ENCODE peak calls at places on chromosomes 4 and X, in eight cellular contexts. One of them, this sample, is unnamed. For H3K4me1 and H3K36me3, the result is how much of the 10 kb centered on the place peaks cover.

GRCh38 chrX:69066021-69066757 is 99.1 kb downstream of the PJA1 start:
- DNase-seq in right lobe of liver: no peak
- DNase-seq in stomach: peak
- DNase-seq in K562: no peak
- DNase-seq in IMR-90: no peak
- DNase-seq in upper lobe of left lung: no peak
- DNase-seq in suprapubic skin: peak
- DNase-seq in breast epithelium: no peak
- DNase-seq in this sample: no peak

GRCh38 chrX:103480526-103480925 is 38.8 kb downstream of the RAB40A start:
- DNase-seq in upper lobe of left lung: no peak
- DNase-seq in suprapubic skin: no peak
- DNase-seq in K562: no peak
- DNase-seq in IMR-90: no peak
- DNase-seq in stomach: no peak
- DNase-seq in breast epithelium: no peak
- DNase-seq in right lobe of liver: no peak
- DNase-seq in this sample: no peak

GRCh38 chrX:95718746-95719145 is 965.9 kb upstream of the DIAPH2 start:
- DNase-seq in K562: no peak
- DNase-seq in right lobe of liver: no peak
- DNase-seq in IMR-90: no peak
- DNase-seq in suprapubic skin: no peak
- DNase-seq in stomach: no peak
- DNase-seq in breast epithelium: no peak
- DNase-seq in upper lobe of left lung: no peak
- DNase-seq in this sample: no peak

GRCh38 chrX:83501540-83501939 is 6.5 kb upstream of the POU3F4 start:
- DNase-seq in suprapubic skin: no peak
- DNase-seq in stomach: no peak
- DNase-seq in upper lobe of left lung: no peak
- DNase-seq in right lobe of liver: no peak
- DNase-seq in breast epithelium: no peak
- DNase-seq in K562: no peak
- DNase-seq in IMR-90: no peak
- DNase-seq in this sample: no peak

GRCh38 chr4:112348488-112349158 is 51.5 kb downstream of the ALPK1 start:
- DNase-seq in K562: peak
- DNase-seq in stomach: no peak
- DNase-seq in upper lobe of left lung: no peak
- DNase-seq in breast epithelium: peak
- DNase-seq in suprapubic skin: peak
- DNase-seq in right lobe of liver: no peak
- DNase-seq in IMR-90: peak
- DNase-seq in this sample: peak

GRCh38 chr4:169956441-169956840 is 69.8 kb downstream of the MFAP3L start:
- DNase-seq in stomach: no peak
- DNase-seq in IMR-90: no peak
- DNase-seq in right lobe of liver: no peak
- DNase-seq in suprapubic skin: no peak
- DNase-seq in breast epithelium: no peak
- DNase-seq in K562: no peak
- DNase-seq in upper lobe of left lung: no peak
- DNase-seq in this sample: no peak

GRCh38 chr4:82452026-82452425 is 21.6 kb downstream of the ENOPH1 start:
- DNase-seq in breast epithelium: no peak
- DNase-seq in suprapubic skin: no peak
- DNase-seq in K562: no peak
- DNase-seq in IMR-90: no peak
- DNase-seq in upper lobe of left lung: no peak
- DNase-seq in stomach: no peak
- DNase-seq in right lobe of liver: no peak
- DNase-seq in this sample: no peak

GRCh38 chr4:157115613-157116340 is 39.8 kb downstream of the GLRB start:
- DNase-seq in IMR-90: peak
- DNase-seq in breast epithelium: no peak
- DNase-seq in stomach: no peak
- DNase-seq in suprapubic skin: no peak
- DNase-seq in K562: no peak
- DNase-seq in right lobe of liver: no peak
- DNase-seq in upper lobe of left lung: no peak
- DNase-seq in this sample: no peak

GRCh38 chr4:16082424-16083216 is 1.2 kb downstream of the PROM1 start:
- DNase-seq in stomach: no peak
- DNase-seq in right lobe of liver: peak
- DNase-seq in IMR-90: no peak
- DNase-seq in upper lobe of left lung: peak
- DNase-seq in K562: no peak
- DNase-seq in suprapubic skin: no peak
- DNase-seq in breast epithelium: no peak
- DNase-seq in this sample: peak

GRCh38 chrX:70552174-70552704 is 107.6 kb downstream of the DLG3 start:
- DNase-seq in suprapubic skin: no peak
- DNase-seq in right lobe of liver: no peak
- DNase-seq in breast epithelium: no peak
- DNase-seq in upper lobe of left lung: no peak
- DNase-seq in stomach: no peak
- DNase-seq in IMR-90: no peak
- DNase-seq in K562: no peak
- DNase-seq in this sample: no peak

GRCh38 chrX:78624884-78625283 is 34.2 kb downstream of the RTL3 start:
- DNase-seq in suprapubic skin: no peak
- DNase-seq in breast epithelium: no peak
- DNase-seq in IMR-90: no peak
- DNase-seq in stomach: no peak
- DNase-seq in K562: no peak
- DNase-seq in right lobe of liver: no peak
- DNase-seq in upper lobe of left lung: no peak
- DNase-seq in this sample: no peak

GRCh38 chr4:24999392-25000104 is 31.2 kb downstream of the LGI2 start:
- DNase-seq in right lobe of liver: no peak
- DNase-seq in breast epithelium: no peak
- DNase-seq in IMR-90: no peak
- DNase-seq in suprapubic skin: no peak
- DNase-seq in upper lobe of left lung: no peak
- DNase-seq in K562: no peak
- DNase-seq in stomach: no peak
- DNase-seq in this sample: no peak

GRCh38 chr4:86971355-86971683 is 36.5 kb downstream of the AFF1 start:
- DNase-seq in suprapubic skin: no peak
- DNase-seq in breast epithelium: no peak
- DNase-seq in IMR-90: no peak
- DNase-seq in stomach: no peak
- DNase-seq in upper lobe of left lung: no peak
- DNase-seq in right lobe of liver: no peak
- DNase-seq in K562: no peak
- DNase-seq in this sample: no peak
- H3K4me1 ChIP-seq in suprapubic skin: half or more
- H3K4me1 ChIP-seq in breast epithelium: under half
- H3K4me1 ChIP-seq in IMR-90: under half
- H3K4me1 ChIP-seq in stomach: half or more
- H3K4me1 ChIP-seq in upper lobe of left lung: under half
- H3K4me1 ChIP-seq in right lobe of liver: under half
- H3K4me1 ChIP-seq in K562: under half
- H3K4me1 ChIP-seq in this sample: under half

DNA sequence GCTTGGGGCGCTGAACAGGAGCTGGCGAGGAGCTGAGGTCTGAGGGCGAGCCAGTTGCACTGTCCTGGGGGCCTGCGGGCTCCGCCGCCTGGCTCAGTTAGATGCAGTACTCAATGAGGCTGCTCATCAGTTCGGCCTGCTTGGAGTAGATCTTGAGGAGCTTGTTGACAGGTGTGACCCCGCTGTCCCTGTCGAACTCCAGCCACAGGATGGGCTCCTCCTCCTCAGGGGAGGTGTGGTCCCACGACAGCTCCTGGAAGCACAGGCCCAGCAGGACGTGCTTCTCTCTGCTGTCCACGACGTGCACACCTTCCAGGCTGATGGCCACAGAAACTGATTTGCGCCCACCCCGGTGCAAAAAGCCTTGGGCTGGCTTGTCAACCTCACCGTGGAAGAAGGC is 16.5 kb upstream of the LAS1L start:
- DNase-seq in IMR-90: no peak
- DNase-seq in stomach: no peak
- DNase-seq in K562: no peak
- DNase-seq in suprapubic skin: no peak
- DNase-seq in breast epithelium: no peak
- DNase-seq in upper lobe of left lung: no peak
- DNase-seq in right lobe of liver: no peak
- DNase-seq in this sample: no peak
- TF ChIP-seq POLR2A in IMR-90: no peak
- TF ChIP-seq POLR2A in stomach: no peak
- TF ChIP-seq POLR2A in K562: no peak
- TF ChIP-seq POLR2A in suprapubic skin: no peak
- TF ChIP-seq POLR2A in breast epithelium: no peak
- TF ChIP-seq POLR2A in upper lobe of left lung: no peak
- TF ChIP-seq POLR2A in right lobe of liver: no peak
- TF ChIP-seq POLR2A in this sample: no peak

GRCh38 chrX:16851827-16852226 is 18.3 kb downstream of the RBBP7 start:
- DNase-seq in stomach: no peak
- DNase-seq in suprapubic skin: no peak
- DNase-seq in upper lobe of left lung: no peak
- DNase-seq in IMR-90: no peak
- DNase-seq in breast epithelium: no peak
- DNase-seq in K562: no peak
- DNase-seq in right lobe of liver: no peak
- DNase-seq in this sample: no peak
- H3K36me3 ChIP-seq in stomach: half or more
- H3K36me3 ChIP-seq in suprapubic skin: under half
- H3K36me3 ChIP-seq in upper lobe of left lung: under half
- H3K36me3 ChIP-seq in IMR-90: under half
- H3K36me3 ChIP-seq in breast epithelium: under half
- H3K36me3 ChIP-seq in K562: half or more
- H3K36me3 ChIP-seq in right lobe of liver: under half
- H3K36me3 ChIP-seq in this sample: under half

GRCh38 chr4:109574443-109574850 is 14.4 kb downstream of the MCUB start:
- DNase-seq in IMR-90: no peak
- DNase-seq in stomach: no peak
- DNase-seq in suprapubic skin: no peak
- DNase-seq in breast epithelium: no peak
- DNase-seq in right lobe of liver: no peak
- DNase-seq in upper lobe of left lung: no peak
- DNase-seq in K562: peak
- DNase-seq in this sample: no peak
- H3K4me1 ChIP-seq in IMR-90: under half
- H3K4me1 ChIP-seq in stomach: under half
- H3K4me1 ChIP-seq in suprapubic skin: under half
- H3K4me1 ChIP-seq in breast epithelium: under half
- H3K4me1 ChIP-seq in right lobe of liver: under half
- H3K4me1 ChIP-seq in upper lobe of left lung: under half
- H3K4me1 ChIP-seq in K562: under half
- H3K4me1 ChIP-seq in this sample: under half

GRCh38 chr4:109559983-109560686 is at the start of gene MCUB:
- DNase-seq in stomach: peak
- DNase-seq in IMR-90: peak
- DNase-seq in upper lobe of left lung: peak
- DNase-seq in K562: peak
- DNase-seq in suprapubic skin: peak
- DNase-seq in right lobe of liver: peak
- DNase-seq in breast epithelium: peak
- DNase-seq in this sample: peak
- TF ChIP-seq POLR2A in stomach: no peak
- TF ChIP-seq POLR2A in IMR-90: no peak
- TF ChIP-seq POLR2A in upper lobe of left lung: no peak
- TF ChIP-seq POLR2A in K562: peak
- TF ChIP-seq POLR2A in suprapubic skin: peak
- TF ChIP-seq POLR2A in right lobe of liver: peak
- TF ChIP-seq POLR2A in breast epithelium: no peak
- TF ChIP-seq POLR2A in this sample: no peak

GRCh38 chr4:118329849-118330248 is 23.0 kb downstream of the PRSS12 start:
- DNase-seq in right lobe of liver: no peak
- DNase-seq in suprapubic skin: no peak
- DNase-seq in breast epithelium: no peak
- DNase-seq in IMR-90: no peak
- DNase-seq in upper lobe of left lung: no peak
- DNase-seq in K562: no peak
- DNase-seq in stomach: no peak
- DNase-seq in this sample: no peak

GRCh38 chr4:118325443-118325842 is 27.4 kb downstream of the PRSS12 start:
- DNase-seq in suprapubic skin: no peak
- DNase-seq in K562: no peak
- DNase-seq in right lobe of liver: no peak
- DNase-seq in breast epithelium: no peak
- DNase-seq in IMR-90: no peak
- DNase-seq in upper lobe of left lung: no peak
- DNase-seq in stomach: no peak
- DNase-seq in this sample: no peak

GRCh38 chr4:118331352-118331751 is 21.5 kb downstream of the PRSS12 start:
- DNase-seq in stomach: no peak
- DNase-seq in IMR-90: no peak
- DNase-seq in upper lobe of left lung: no peak
- DNase-seq in right lobe of liver: no peak
- DNase-seq in breast epithelium: no peak
- DNase-seq in suprapubic skin: no peak
- DNase-seq in K562: no peak
- DNase-seq in this sample: no peak

GRCh38 chr4:118326585-118326984 is 26.2 kb downstream of the PRSS12 start:
- DNase-seq in K562: no peak
- DNase-seq in IMR-90: no peak
- DNase-seq in upper lobe of left lung: no peak
- DNase-seq in right lobe of liver: no peak
- DNase-seq in stomach: no peak
- DNase-seq in breast epithelium: no peak
- DNase-seq in suprapubic skin: no peak
- DNase-seq in this sample: no peak

DNA sequence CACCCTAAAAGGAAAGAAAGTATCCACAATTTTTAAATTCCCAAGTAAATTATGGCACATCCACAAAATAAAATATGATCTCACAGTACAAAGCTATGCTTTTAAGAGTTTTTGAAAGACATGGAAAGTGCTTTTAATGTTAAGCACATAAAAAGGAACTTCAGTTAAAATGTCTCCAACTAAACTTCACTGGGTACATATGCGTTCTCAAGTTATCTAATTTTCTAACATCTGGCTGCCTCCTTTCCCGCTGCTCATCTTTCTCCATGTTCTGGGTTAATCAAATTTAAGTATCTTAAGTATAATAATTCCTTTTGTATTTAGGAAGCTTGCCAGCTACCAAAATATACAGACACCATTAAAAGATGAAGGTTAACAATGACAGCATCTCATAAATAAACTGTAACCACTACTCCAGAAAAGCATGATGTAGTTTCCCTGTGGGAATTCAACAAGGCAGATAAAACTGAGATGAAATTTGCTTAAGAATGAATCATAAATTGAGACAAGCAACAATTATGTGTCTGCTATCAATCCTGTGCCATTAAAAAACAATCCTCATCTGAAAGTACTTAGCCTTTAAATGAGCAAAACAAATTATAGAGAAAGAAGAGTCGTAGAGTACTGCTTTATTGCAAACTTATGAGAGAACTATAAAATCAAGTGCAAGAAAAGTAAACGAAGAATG is 25.1 kb downstream of the PRSS12 start:
- DNase-seq in IMR-90: peak
- DNase-seq in upper lobe of left lung: no peak
- DNase-seq in stomach: no peak
- DNase-seq in right lobe of liver: no peak
- DNase-seq in breast epithelium: no peak
- DNase-seq in suprapubic skin: no peak
- DNase-seq in K562: no peak
- DNase-seq in this sample: no peak
- H3K36me3 ChIP-seq in IMR-90: under half
- H3K36me3 ChIP-seq in upper lobe of left lung: under half
- H3K36me3 ChIP-seq in stomach: under half
- H3K36me3 ChIP-seq in right lobe of liver: under half
- H3K36me3 ChIP-seq in breast epithelium: under half
- H3K36me3 ChIP-seq in suprapubic skin: under half
- H3K36me3 ChIP-seq in K562: under half
- H3K36me3 ChIP-seq in this sample: under half

This sample was measured in esophagus muscularis mucosa.